ENCODE peak calls at places on chromosomes 5 and 9, in six cellular contexts. One of them, this sample, is unnamed.

GRCh38 chr5:35316611-35317307 is 86.5 kb upstream of the PRLR start:
- DNase-seq in H7: no peak
- DNase-seq in activated T-helper 1 cell treated with Interleukin-2 at 50 U/mL for 16 hours: no peak
- DNase-seq in RPMI7951: no peak
- DNase-seq in fibroblast of lung: no peak
- DNase-seq in T-helper 2 cell: no peak
- DNase-seq in this sample: no peak

GRCh38 chr9:77981332-77981731 is 50.3 kb downstream of the GNAQ start:
- DNase-seq in H7: no peak
- DNase-seq in activated T-helper 1 cell treated with Interleukin-2 at 50 U/mL for 16 hours: no peak
- DNase-seq in RPMI7951: peak
- DNase-seq in fibroblast of lung: peak
- DNase-seq in T-helper 2 cell: no peak
- DNase-seq in this sample: no peak

GRCh38 chr9:98851730-98852462 is 44.4 kb downstream of the GALNT12 start:
- DNase-seq in H7: no peak
- DNase-seq in activated T-helper 1 cell treated with Interleukin-2 at 50 U/mL for 16 hours: no peak
- DNase-seq in RPMI7951: no peak
- DNase-seq in fibroblast of lung: no peak
- DNase-seq in T-helper 2 cell: no peak
- DNase-seq in this sample: no peak

GRCh38 chr5:96468956-96469355 is 35.9 kb upstream of the PCSK1 start:
- DNase-seq in H7: no peak
- DNase-seq in activated T-helper 1 cell treated with Interleukin-2 at 50 U/mL for 16 hours: no peak
- DNase-seq in RPMI7951: no peak
- DNase-seq in fibroblast of lung: no peak
- DNase-seq in T-helper 2 cell: no peak
- DNase-seq in this sample: no peak

GRCh38 chr5:32259033-32259432 is 53.7 kb downstream of the MTMR12 start:
- DNase-seq in H7: no peak
- DNase-seq in activated T-helper 1 cell treated with Interleukin-2 at 50 U/mL for 16 hours: no peak
- DNase-seq in RPMI7951: no peak
- DNase-seq in fibroblast of lung: no peak
- DNase-seq in T-helper 2 cell: no peak
- DNase-seq in this sample: no peak

GRCh38 chr5:78467744-78468357 is 107.4 kb downstream of the SCAMP1 start:
- DNase-seq in H7: peak
- DNase-seq in activated T-helper 1 cell treated with Interleukin-2 at 50 U/mL for 16 hours: no peak
- DNase-seq in RPMI7951: peak
- DNase-seq in fibroblast of lung: peak
- DNase-seq in T-helper 2 cell: no peak
- DNase-seq in this sample: no peak

GRCh38 chr9:4293293-4293931 is 6.5 kb downstream of the GLIS3 start:
- DNase-seq in H7: no peak
- DNase-seq in activated T-helper 1 cell treated with Interleukin-2 at 50 U/mL for 16 hours: no peak
- DNase-seq in RPMI7951: peak
- DNase-seq in fibroblast of lung: peak
- DNase-seq in T-helper 2 cell: no peak
- DNase-seq in this sample: no peak

GRCh38 chr9:96651626-96652025 is 3.5 kb downstream of the PRXL2C start:
- DNase-seq in H7: no peak
- DNase-seq in activated T-helper 1 cell treated with Interleukin-2 at 50 U/mL for 16 hours: no peak
- DNase-seq in RPMI7951: peak
- DNase-seq in fibroblast of lung: peak
- DNase-seq in T-helper 2 cell: no peak
- DNase-seq in this sample: no peak

GRCh38 chr9:16773116-16773515 is 97.4 kb downstream of the BNC2 start:
- DNase-seq in H7: no peak
- DNase-seq in activated T-helper 1 cell treated with Interleukin-2 at 50 U/mL for 16 hours: no peak
- DNase-seq in RPMI7951: no peak
- DNase-seq in fibroblast of lung: no peak
- DNase-seq in T-helper 2 cell: no peak
- DNase-seq in this sample: no peak

GRCh38 chr9:85142461-85143401 is 473.2 kb downstream of the NTRK2 start:
- DNase-seq in H7: peak
- DNase-seq in activated T-helper 1 cell treated with Interleukin-2 at 50 U/mL for 16 hours: no peak
- DNase-seq in RPMI7951: no peak
- DNase-seq in fibroblast of lung: peak
- DNase-seq in T-helper 2 cell: no peak
- DNase-seq in this sample: no peak

GRCh38 chr5:56251918-56252553 is 18.9 kb upstream of the ANKRD55 start:
- DNase-seq in H7: no peak
- DNase-seq in activated T-helper 1 cell treated with Interleukin-2 at 50 U/mL for 16 hours: no peak
- DNase-seq in RPMI7951: no peak
- DNase-seq in fibroblast of lung: peak
- DNase-seq in T-helper 2 cell: no peak
- DNase-seq in this sample: no peak

GRCh38 chr5:100311811-100312210 is 223.4 kb upstream of the FAM174A start:
- DNase-seq in H7: no peak
- DNase-seq in activated T-helper 1 cell treated with Interleukin-2 at 50 U/mL for 16 hours: no peak
- DNase-seq in RPMI7951: no peak
- DNase-seq in fibroblast of lung: peak
- DNase-seq in T-helper 2 cell: no peak
- DNase-seq in this sample: no peak

GRCh38 chr9:80061940-80062339 is 490.2 kb downstream of the TLE4 start:
- DNase-seq in H7: no peak
- DNase-seq in activated T-helper 1 cell treated with Interleukin-2 at 50 U/mL for 16 hours: no peak
- DNase-seq in RPMI7951: peak
- DNase-seq in fibroblast of lung: peak
- DNase-seq in T-helper 2 cell: no peak
- DNase-seq in this sample: no peak

GRCh38 chr5:54616031-54616430 is 98.5 kb downstream of the SNX18 start:
- DNase-seq in H7: no peak
- DNase-seq in activated T-helper 1 cell treated with Interleukin-2 at 50 U/mL for 16 hours: no peak
- DNase-seq in RPMI7951: no peak
- DNase-seq in fibroblast of lung: peak
- DNase-seq in T-helper 2 cell: no peak
- DNase-seq in this sample: no peak

GRCh38 chr9:107614765-107615164 is 125.2 kb upstream of the KLF4 start:
- DNase-seq in H7: no peak
- DNase-seq in activated T-helper 1 cell treated with Interleukin-2 at 50 U/mL for 16 hours: no peak
- DNase-seq in RPMI7951: no peak
- DNase-seq in fibroblast of lung: no peak
- DNase-seq in T-helper 2 cell: no peak
- DNase-seq in this sample: no peak

GRCh38 chr5:94267350-94267899 is 351.0 kb downstream of the KIAA0825 start:
- DNase-seq in H7: no peak
- DNase-seq in activated T-helper 1 cell treated with Interleukin-2 at 50 U/mL for 16 hours: no peak
- DNase-seq in RPMI7951: no peak
- DNase-seq in fibroblast of lung: no peak
- DNase-seq in T-helper 2 cell: no peak
- DNase-seq in this sample: no peak

GRCh38 chr9:36939214-36939613 is 94.9 kb downstream of the PAX5 start:
- DNase-seq in H7: no peak
- DNase-seq in activated T-helper 1 cell treated with Interleukin-2 at 50 U/mL for 16 hours: no peak
- DNase-seq in RPMI7951: no peak
- DNase-seq in fibroblast of lung: no peak
- DNase-seq in T-helper 2 cell: no peak
- DNase-seq in this sample: no peak

GRCh38 chr9:101458955-101459631 is 23.5 kb upstream of the ALDOB start:
- DNase-seq in H7: peak
- DNase-seq in activated T-helper 1 cell treated with Interleukin-2 at 50 U/mL for 16 hours: no peak
- DNase-seq in RPMI7951: peak
- DNase-seq in fibroblast of lung: peak
- DNase-seq in T-helper 2 cell: peak
- DNase-seq in this sample: peak

GRCh38 chr5:54702470-54702869 is 184.9 kb downstream of the SNX18 start:
- DNase-seq in H7: no peak
- DNase-seq in activated T-helper 1 cell treated with Interleukin-2 at 50 U/mL for 16 hours: no peak
- DNase-seq in RPMI7951: no peak
- DNase-seq in fibroblast of lung: no peak
- DNase-seq in T-helper 2 cell: no peak
- DNase-seq in this sample: no peak

GRCh38 chr5:33894566-33894965 is 2.8 kb upstream of the ADAMTS12 start:
- DNase-seq in H7: no peak
- DNase-seq in activated T-helper 1 cell treated with Interleukin-2 at 50 U/mL for 16 hours: no peak
- DNase-seq in RPMI7951: peak
- DNase-seq in fibroblast of lung: no peak
- DNase-seq in T-helper 2 cell: no peak
- DNase-seq in this sample: no peak